ENCODE peak calls at places on chromosomes 2 and 18, in nine cellular contexts. V is adrenal gland; Z is CD8-positive, alpha-beta T cell; R is prostate gland; Y is Peyer's patch; H is right cardiac atrium; W is thyroid gland; B is small intestine; G is heart right ventricle. D is an unnamed sample.

GRCh38 chr2:122167561-122167960 is 412.1 kb downstream of the TSN start:
- DNase-seq in V (no peak), B (no peak), Z (no peak), G (no peak), H (no peak), Y (no peak), R (no peak), W (peak), D (no peak)

GRCh38 chr2:238259085-238260020 is 19.5 kb upstream of the HES6 start:
- DNase-seq in Y (no peak), H (no peak), B (no peak), V (no peak), W (no peak), G (peak), R (no peak), Z (no peak), D (no peak)

GRCh38 chr2:62306751-62307468 is 111.0 kb downstream of the B3GNT2 start:
- DNase-seq in Z (peak), H (no peak), R (peak), B (peak), G (no peak), V (no peak), Y (peak), W (peak), D (no peak)

GRCh38 chr2:235378261-235378660 is 115.6 kb upstream of the AGAP1 start:
- DNase-seq in G (no peak), B (peak), V (no peak), Z (no peak), R (peak), H (no peak), W (no peak), Y (no peak), D (no peak)

GRCh38 chr2:178843688-178844087 is 36.5 kb upstream of the TTN start:
- DNase-seq in Z (no peak), G (no peak), Y (no peak), B (no peak), W (no peak), V (no peak), R (no peak), H (no peak), D (no peak)

GRCh38 chr18:78995740-78996395 is 16.2 kb downstream of the SALL3 start:
- DNase-seq in B (no peak), R (peak), H (no peak), Z (no peak), G (no peak), V (no peak), Y (no peak), W (peak), D (no peak)

GRCh38 chr2:134206573-134206972 is 47.3 kb upstream of the MGAT5 start:
- DNase-seq in R (no peak), H (peak), B (no peak), Z (no peak), G (peak), V (no peak), W (peak), Y (no peak), D (no peak)

GRCh38 chr2:102020596-102021170 is 28.9 kb downstream of the IL1R2 start:
- DNase-seq in B (peak), H (peak), Y (peak), R (peak), Z (peak), G (peak), W (peak), V (peak), D (peak)

GRCh38 chr2:224793961-224794360 is 77.8 kb upstream of the CCDC195 start:
- DNase-seq in R (no peak), V (no peak), B (no peak), H (peak), Z (no peak), G (no peak), W (no peak), Y (no peak), D (no peak)

GRCh38 chr2:240326246-240326645 is 109.2 kb upstream of the GPC1 start:
- DNase-seq in B (no peak), R (no peak), Y (no peak), W (no peak), H (no peak), Z (no peak), V (peak), G (no peak), D (no peak)

GRCh38 chr2:66531156-66531555 is 96.2 kb downstream of the MEIS1 start:
- DNase-seq in H (no peak), R (no peak), Z (no peak), G (no peak), B (no peak), W (no peak), Y (no peak), V (no peak), D (no peak)

GRCh38 chr2:241074065-241074818 is 27.8 kb downstream of the MTERF4 start:
- DNase-seq in Z (no peak), R (no peak), H (no peak), W (no peak), Y (no peak), B (no peak), G (no peak), V (no peak), D (no peak)

DNA sequence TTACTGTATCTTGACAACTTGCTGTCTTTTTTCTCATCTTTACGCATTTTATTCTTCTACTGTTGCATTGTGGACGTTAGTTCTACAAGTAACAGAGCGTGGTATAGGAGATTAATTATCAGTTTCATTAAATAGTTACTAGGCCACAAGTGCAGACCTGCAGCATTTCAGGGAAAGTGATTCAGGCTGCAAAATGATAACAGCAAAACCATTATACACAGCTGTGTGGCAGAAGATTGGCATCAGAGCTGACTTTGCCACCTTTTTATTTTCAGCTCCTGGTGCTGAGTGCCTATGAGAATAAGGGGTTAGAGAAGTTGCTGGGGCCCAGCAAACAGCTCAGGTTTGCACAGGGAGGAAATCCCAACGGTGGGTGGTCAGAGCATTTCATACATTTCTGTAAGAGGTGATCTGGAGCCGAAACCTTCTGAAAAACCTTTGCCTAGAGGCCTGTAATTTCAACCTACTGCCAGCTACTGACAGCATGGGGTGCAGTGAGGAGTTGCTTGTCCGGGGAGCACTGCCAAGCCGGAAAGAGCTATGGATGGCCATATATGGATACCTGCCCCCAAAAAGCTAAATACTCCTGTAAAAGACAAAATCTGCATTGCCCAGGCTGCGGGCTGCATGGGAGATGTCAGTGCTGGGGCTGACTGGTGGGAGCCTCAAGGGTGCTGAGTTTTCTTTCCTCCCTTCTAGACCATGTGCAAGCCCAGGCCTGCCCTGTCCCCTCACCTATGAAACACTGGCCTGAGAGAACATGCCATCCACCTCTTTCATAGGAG is 2.7 kb upstream of the CCBE1 start:
- DNase-seq in R (no peak), W (no peak), H (no peak), Y (no peak), Z (no peak), G (no peak), B (no peak), V (no peak), D (no peak)
- H3K27ac ChIP-seq in R (no peak), W (no peak), H (no peak), Y (peak), Z (no peak), G (no peak), B (no peak), V (no peak), D (no peak)

GRCh38 chr18:48958951-48959350 is 8.2 kb upstream of the SMAD7 start:
- DNase-seq in V (no peak), W (no peak), B (no peak), Y (no peak), G (no peak), Z (no peak), R (no peak), H (no peak), D (no peak)

GRCh38 chr18:48956378-48956777 is 5.6 kb upstream of the SMAD7 start:
- DNase-seq in Z (no peak), H (no peak), V (no peak), Y (no peak), G (no peak), W (no peak), B (no peak), R (no peak), D (no peak)

GRCh38 chr18:48957136-48957535 is 6.4 kb upstream of the SMAD7 start:
- DNase-seq in B (peak), G (no peak), H (no peak), Y (peak), V (no peak), Z (no peak), R (no peak), W (no peak), D (no peak)

GRCh38 chr18:48959551-48959920 is 8.8 kb upstream of the SMAD7 start:
- DNase-seq in Y (no peak), H (no peak), Z (no peak), R (no peak), V (no peak), G (no peak), B (no peak), W (no peak), D (no peak)

GRCh38 chr18:48957616-48958015 is 6.9 kb upstream of the SMAD7 start:
- DNase-seq in R (no peak), V (no peak), B (no peak), Y (no peak), G (no peak), W (no peak), H (no peak), Z (no peak), D (no peak)
- H3K27ac ChIP-seq in R (no peak), V (no peak), B (peak), Y (peak), G (no peak), W (peak), H (no peak), Z (no peak), D (no peak)

GRCh38 chr2:53347219-53347618 is 420.4 kb upstream of the CHAC2 start:
- DNase-seq in B (no peak), V (no peak), W (no peak), R (no peak), H (no peak), Z (no peak), G (no peak), Y (no peak), D (no peak)

GRCh38 chr2:53342248-53342647 is 425.4 kb upstream of the CHAC2 start:
- DNase-seq in H (no peak), B (no peak), V (no peak), R (no peak), W (no peak), Z (no peak), G (no peak), Y (no peak), D (no peak)
- H3K27ac ChIP-seq in H (no peak), B (no peak), V (no peak), R (no peak), W (no peak), Z (no peak), G (no peak), Y (no peak), D (no peak)

GRCh38 chr18:23683155-23683554 is 6.1 kb upstream of the LAMA3 start:
- DNase-seq in R (no peak), Z (no peak), B (no peak), Y (no peak), G (no peak), V (no peak), H (no peak), W (no peak), D (no peak)

GRCh38 chr18:23683671-23684070 is 5.6 kb upstream of the LAMA3 start:
- DNase-seq in Y (no peak), G (no peak), B (no peak), Z (no peak), R (peak), H (no peak), V (no peak), W (peak), D (no peak)

GRCh38 chr18:23682472-23682871 is 6.8 kb upstream of the LAMA3 start:
- DNase-seq in G (no peak), V (no peak), R (no peak), Y (no peak), W (no peak), Z (no peak), B (no peak), H (no peak), D (no peak)

GRCh38 chr18:23682045-23682444 is 7.2 kb upstream of the LAMA3 start:
- DNase-seq in R (no peak), W (no peak), B (no peak), Z (no peak), G (no peak), H (no peak), V (no peak), Y (no peak), D (no peak)

GRCh38 chr18:23684515-23685197 is 4.6 kb upstream of the LAMA3 start:
- DNase-seq in Z (no peak), V (no peak), H (no peak), G (no peak), W (no peak), B (peak), R (peak), Y (no peak), D (no peak)
- H3K27ac ChIP-seq in Z (no peak), V (no peak), H (no peak), G (no peak), W (no peak), B (no peak), R (peak), Y (peak), D (no peak)

DNA sequence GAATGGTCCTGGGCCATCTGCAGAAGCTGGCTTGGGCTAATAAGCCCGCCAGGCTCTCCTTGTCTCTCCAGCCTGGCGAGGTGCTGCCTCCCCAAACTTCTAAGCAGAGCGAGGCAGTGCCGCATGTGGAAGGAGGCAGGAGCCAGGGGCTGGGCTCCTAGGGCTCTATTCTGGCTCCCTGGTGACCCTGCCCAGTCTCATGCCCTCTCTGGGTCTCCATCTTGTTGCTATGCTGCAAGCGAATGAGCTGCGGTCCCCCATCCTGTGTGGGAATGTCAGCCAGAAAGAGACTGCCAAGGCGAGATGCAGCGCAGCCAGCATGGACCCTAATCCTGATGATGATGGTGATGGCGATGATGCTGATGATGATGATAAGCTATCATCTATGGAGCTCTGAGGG is 48.7 kb downstream of the TNS1 start:
- DNase-seq in Z (no peak), W (no peak), Y (peak), R (no peak), H (no peak), V (no peak), B (no peak), G (no peak), D (no peak)
- H3K27ac ChIP-seq in Z (no peak), W (peak), Y (peak), R (peak), H (peak), V (peak), B (peak), G (peak), D (peak)

GRCh38 chr18:36593641-36594040 is 235.2 kb downstream of the TPGS2 start:
- DNase-seq in Y (no peak), B (no peak), W (no peak), Z (no peak), H (no peak), R (no peak), G (no peak), V (no peak), D (no peak)

GRCh38 chr18:36589857-36590543 is 238.8 kb downstream of the TPGS2 start:
- DNase-seq in H (no peak), R (no peak), Y (no peak), W (no peak), V (no peak), Z (no peak), B (no peak), G (no peak), D (no peak)

GRCh38 chr18:36593001-36593400 is 235.8 kb downstream of the TPGS2 start:
- DNase-seq in R (no peak), V (no peak), Z (no peak), W (no peak), H (no peak), G (no peak), Y (no peak), B (no peak), D (no peak)

GRCh38 chr18:36592282-36592681 is 236.5 kb downstream of the TPGS2 start:
- DNase-seq in W (no peak), H (no peak), G (no peak), Y (no peak), Z (no peak), R (no peak), B (no peak), V (no peak), D (no peak)

GRCh38 chr18:36590621-36591580 is 237.9 kb downstream of the TPGS2 start:
- DNase-seq in Y (no peak), R (no peak), B (no peak), W (no peak), G (no peak), Z (no peak), V (no peak), H (no peak), D (no peak)
- H3K27ac ChIP-seq in Y (no peak), R (no peak), B (no peak), W (no peak), G (no peak), Z (no peak), V (no peak), H (no peak), D (no peak)

DNA sequence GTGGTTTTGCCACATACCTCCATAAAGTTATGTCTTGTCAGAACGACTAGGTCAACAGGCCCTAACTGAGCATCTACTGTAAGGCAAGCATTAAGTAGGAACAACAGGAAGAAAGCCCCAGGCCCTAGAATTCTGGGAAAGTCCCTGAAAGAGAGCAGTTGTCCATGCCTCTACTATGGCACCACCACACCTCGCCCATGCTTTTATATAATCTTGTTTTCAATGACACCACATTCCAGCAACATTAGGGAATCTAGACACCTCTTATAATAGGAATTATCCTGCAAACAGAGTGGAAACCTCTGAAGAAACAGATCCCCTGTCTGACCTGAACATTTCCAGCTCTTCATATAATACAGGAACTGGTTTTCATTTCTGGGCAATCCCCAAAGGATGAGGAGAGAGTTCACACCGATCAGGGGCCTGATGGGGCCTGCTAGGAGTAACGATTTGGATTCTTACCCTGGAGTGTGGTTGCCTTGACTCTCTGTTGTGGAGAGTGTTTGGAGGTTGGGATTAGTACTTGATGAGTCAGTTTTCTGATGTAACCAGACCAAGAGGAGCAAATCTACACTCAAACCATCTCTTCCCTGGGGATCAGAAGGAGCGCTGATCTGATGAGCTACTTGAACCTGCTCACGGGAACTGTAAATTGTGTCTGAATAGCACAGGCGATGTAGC is 31.9 kb upstream of the CEP68 start:
- DNase-seq in V (no peak), G (no peak), H (no peak), R (no peak), Z (no peak), Y (no peak), B (no peak), W (no peak), D (no peak)
- H3K27ac ChIP-seq in V (no peak), G (no peak), H (no peak), R (no peak), Z (no peak), Y (no peak), B (no peak), W (no peak), D (no peak)

DNA sequence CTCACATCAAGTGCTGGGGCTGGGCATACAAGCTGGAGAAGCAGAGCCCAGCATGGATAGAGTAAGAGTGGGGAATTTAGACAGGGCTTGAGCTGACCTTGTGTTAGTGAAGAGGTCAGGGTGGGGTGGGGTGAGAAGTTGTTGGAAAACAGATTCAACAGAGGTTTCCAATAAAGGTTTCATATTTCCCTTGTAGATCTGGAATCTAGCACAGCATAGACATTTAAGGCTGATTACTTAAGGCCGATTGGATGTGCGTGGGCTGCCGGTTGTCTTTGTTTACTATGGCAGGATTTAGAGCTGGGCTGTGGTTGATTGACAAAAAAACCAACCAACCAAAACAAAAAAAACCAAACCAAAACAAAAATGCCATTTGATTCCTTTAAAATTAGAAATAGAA is 114.9 kb upstream of the SEC11C start:
- DNase-seq in V (no peak), R (peak), H (peak), W (no peak), B (no peak), Y (no peak), G (no peak), Z (no peak), D (no peak)
- H3K27ac ChIP-seq in V (no peak), R (peak), H (peak), W (peak), B (peak), Y (peak), G (peak), Z (no peak), D (peak)

D was measured in substantia nigra.